ENCODE peak calls at places on chromosomes 6 and 20, in five cellular contexts. X, G, H, U and N are unnamed samples.

GRCh38 chr6:100663219-100663863 is 198.6 kb upstream of the SIM1 start:
- DNase-seq in X (no peak), G (no peak), H (peak; percentile 87), U (no peak), N (peak; percentile 33)

GRCh38 chr20:31594558-31595379 is 10.3 kb upstream of the ID1 start:
- DNase-seq in X (no peak), G (no peak), H (no peak), U (no peak), N (no peak)

GRCh38 chr6:14706378-14706929 is 539.4 kb upstream of the JARID2 start:
- DNase-seq in X (no peak), G (peak; percentile 77), H (peak; percentile 95), U (peak; percentile 57), N (peak; percentile 90)

GRCh38 chr20:46840054-46840729 is 54.5 kb upstream of the EYA2 start:
- DNase-seq in X (no peak), G (no peak), H (no peak), U (no peak), N (no peak)

GRCh38 chr6:22755605-22756004 is 186.2 kb downstream of the HDGFL1 start:
- DNase-seq in X (no peak), G (no peak), H (no peak), U (no peak), N (no peak)

GRCh38 chr20:37075932-37076685 is 19.7 kb downstream of the RBL1 start:
- DNase-seq in X (no peak), G (no peak), H (no peak), U (no peak), N (peak; percentile 7)

GRCh38 chr6:85354761-85355618 is 94.9 kb upstream of the NT5E start:
- DNase-seq in X (peak; percentile 84), G (peak; percentile 45), H (peak; percentile 60), U (peak; percentile 29), N (peak; percentile 79)

GRCh38 chr6:116210750-116211425 is 43.0 kb downstream of the TSPYL4 start:
- DNase-seq in X (no peak), G (no peak), H (peak; percentile 55), U (peak; percentile 8), N (peak; percentile 25)

GRCh38 chr6:106560966-106561740 is 68.1 kb downstream of the RTN4IP1 start:
- DNase-seq in X (no peak), G (peak; percentile 6), H (peak; percentile 42), U (no peak), N (peak; percentile 67)

GRCh38 chr6:31727034-31727716 is 1.9 kb downstream of the DDAH2 start:
- DNase-seq in X (no peak), G (no peak), H (no peak), U (no peak), N (no peak)